ENCODE peak calls at places on chromosomes 3 and 15, in seven cellular contexts. P, R, C, Y, J, V and U are unnamed samples.

GRCh38 chr3:31754575-31755278 is 222.0 kb downstream of the STT3B start:
- DNase-seq in J (no peak), R (no peak), V (peak; percentile 39), P (no peak), C (no peak), Y (no peak), U (no peak)

GRCh38 chr3:4218426-4219226 is 84.5 kb upstream of the SETMAR start:
- DNase-seq in C (no peak), J (no peak), R (no peak), P (peak; percentile 33), V (no peak), Y (no peak), U (no peak)

GRCh38 chr3:22269827-22270226 is 518.8 kb upstream of the ZNF385D start:
- DNase-seq in P (no peak), C (no peak), R (peak; percentile 20), J (no peak), Y (no peak), V (no peak), U (no peak)

GRCh38 chr3:99758502-99759177 is 59.0 kb upstream of the CMSS1 start:
- DNase-seq in C (no peak), Y (no peak), R (no peak), P (no peak), J (no peak), V (no peak), U (no peak)

GRCh38 chr3:126782554-126782953 is 78.5 kb downstream of the CHCHD6 start:
- DNase-seq in C (no peak), J (no peak), Y (peak; percentile 64), P (no peak), R (peak; percentile 93), V (no peak), U (no peak)

GRCh38 chr15:78320173-78320572 is 20.0 kb upstream of the CRABP1 start:
- DNase-seq in J (no peak), R (no peak), Y (no peak), C (no peak), P (no peak), V (no peak), U (no peak)

GRCh38 chr3:197024881-197025735 is 4.5 kb downstream of the MELTF start:
- DNase-seq in V (no peak), C (no peak), P (no peak), Y (no peak), R (no peak), J (no peak), U (no peak)

GRCh38 chr3:185976100-185976499 is 38.3 kb upstream of the TRA2B start:
- DNase-seq in P (no peak), Y (no peak), C (no peak), J (no peak), V (no peak), R (no peak), U (no peak)

GRCh38 chr15:74531144-74531811 is 9.7 kb upstream of the ARID3B start:
- DNase-seq in J (no peak), Y (no peak), V (no peak), R (peak; percentile 58), C (no peak), P (peak; percentile 54), U (no peak)

GRCh38 chr3:79606414-79606813 is 161.4 kb downstream of the ROBO1 start:
- DNase-seq in Y (no peak), R (no peak), C (no peak), J (no peak), V (no peak), P (no peak), U (no peak)

GRCh38 chr15:78991476-78991875 is 46.6 kb upstream of the CTSH start:
- DNase-seq in C (no peak), V (no peak), J (no peak), P (no peak), Y (no peak), R (peak; percentile 23), U (no peak)

GRCh38 chr15:85831415-85832113 is 36.8 kb upstream of the KLHL25 start:
- DNase-seq in C (no peak), Y (peak; percentile 75), P (peak; percentile 81), V (no peak), R (peak; percentile 71), J (peak; percentile 49), U (no peak)

GRCh38 chr3:151395806-151396205 is 11.3 kb upstream of the P2RY12 start:
- DNase-seq in Y (no peak), R (peak; percentile 52), C (no peak), V (no peak), P (no peak), J (no peak), U (no peak)

GRCh38 chr3:194487289-194488006 is 646 bp upstream of the ATP13A3 start:
- DNase-seq in V (peak; percentile 86), J (peak; percentile 75), P (peak; percentile 28), C (peak; percentile 7), R (no peak), Y (peak; percentile 76), U (no peak)

GRCh38 chr15:92846716-92847115 is 53.4 kb upstream of the CHD2 start:
- DNase-seq in Y (no peak), V (no peak), C (no peak), P (no peak), J (no peak), R (peak; percentile 35), U (no peak)

GRCh38 chr3:189724366-189724765 is 93.2 kb downstream of the TP63 start:
- DNase-seq in Y (no peak), V (no peak), J (no peak), C (no peak), R (no peak), P (no peak), U (no peak)

GRCh38 chr3:194811118-194811517 is 125.4 kb downstream of the FAM43A start:
- DNase-seq in P (no peak), V (no peak), R (no peak), Y (no peak), C (no peak), J (no peak), U (no peak)

GRCh38 chr3:133915685-133916639 is 20.3 kb upstream of the RAB6B start:
- DNase-seq in R (no peak), C (no peak), P (no peak), J (no peak), Y (no peak), V (no peak), U (no peak)

GRCh38 chr3:151085227-151085888 is at the start of gene MED12L:
- DNase-seq in J (peak; percentile 88), R (peak; percentile 94), P (peak; percentile 93), Y (no peak), C (no peak), V (peak; percentile 79), U (no peak)

GRCh38 chr15:65862682-65863081 is 6.6 kb upstream of the RAB11A start:
- DNase-seq in Y (no peak), J (peak; percentile 85), P (peak; percentile 79), C (peak; percentile 21), R (peak; percentile 52), V (peak; percentile 52), U (no peak)

GRCh38 chr3:195956577-195956976 is 48.2 kb upstream of the TNK2 start:
- DNase-seq in R (no peak), V (no peak), Y (no peak), J (no peak), P (no peak), C (no peak), U (no peak)

GRCh38 chr3:177300039-177300833 is 103.0 kb upstream of the TBL1XR1 start:
- DNase-seq in R (no peak), C (no peak), Y (no peak), P (peak; percentile 14), J (no peak), V (no peak), U (no peak)